ENCODE peak calls at places on chromosome 4, in four cellular contexts. L is K562, I is HepG2, T is SK-N-SH. M is an unnamed sample.

GRCh38 chr4:11397146-11397545 is 31.5 kb downstream of the HS3ST1 start:
- DNase-seq in L (no peak), I (no peak), T (no peak), M (peak; percentile 36)

GRCh38 chr4:128528793-128529553 is 241.4 kb upstream of the PGRMC2 start:
- DNase-seq in L (no peak), I (peak; percentile 58), T (no peak), M (peak; percentile 68)

GRCh38 chr4:147160908-147161513 is 215.3 kb upstream of the TTC29 start:
- DNase-seq in L (peak; percentile 52), I (peak; percentile 24), T (peak; percentile 77), M (peak; percentile 36)

GRCh38 chr4:75141162-75141561 is 208.2 kb downstream of the PARM1 start:
- DNase-seq in L (no peak), I (no peak), T (no peak), M (no peak)

GRCh38 chr4:35652197-35652596 is 592.1 kb downstream of the ARAP2 start:
- DNase-seq in L (no peak), I (no peak), T (no peak), M (no peak)

GRCh38 chr4:63922146-63922545 is 487.1 kb downstream of the TECRL start:
- DNase-seq in L (no peak), I (no peak), T (peak; percentile 1), M (no peak)

GRCh38 chr4:17605236-17605635 is 9.2 kb upstream of the MED28 start:
- DNase-seq in L (no peak), I (no peak), T (no peak), M (no peak)

GRCh38 chr4:115485402-115485801 is 372.0 kb upstream of the NDST4 start:
- DNase-seq in L (no peak), I (no peak), T (no peak), M (no peak)

GRCh38 chr4:113560579-113560978 is 201.0 kb downstream of the CAMK2D start:
- DNase-seq in L (no peak), I (no peak), T (no peak), M (no peak)

GRCh38 chr4:69092980-69093568 is 3.2 kb upstream of the UGT2B7 start:
- DNase-seq in L (no peak), I (no peak), T (no peak), M (no peak)

GRCh38 chr4:53321151-53321987 is 44.5 kb downstream of the SCFD2 start:
- DNase-seq in L (no peak), I (no peak), T (no peak), M (peak; percentile 26)

GRCh38 chr4:188949608-188950007 is 810.4 kb downstream of the TRIML1 start:
- DNase-seq in L (no peak), I (no peak), T (no peak), M (no peak)

GRCh38 chr4:129972257-129972656 is 876.3 kb downstream of the C4orf33 start:
- DNase-seq in L (no peak), I (no peak), T (no peak), M (peak; percentile 3)

GRCh38 chr4:8747467-8747841 is 124.2 kb downstream of the HMX1 start:
- DNase-seq in L (no peak), I (no peak), T (no peak), M (no peak)

GRCh38 chr4:124202106-124202505 is 510.4 kb downstream of the ANKRD50 start:
- DNase-seq in L (no peak), I (no peak), T (no peak), M (no peak)

GRCh38 chr4:10061650-10062415 is 40.5 kb upstream of the SLC2A9 start:
- DNase-seq in L (no peak), I (no peak), T (no peak), M (no peak)

GRCh38 chr4:158322119-158322518 is 111.8 kb downstream of the TMEM144 start:
- DNase-seq in L (no peak), I (no peak), T (peak; percentile 46), M (no peak)

GRCh38 chr4:39713691-39714090 is 15.8 kb downstream of the UBE2K start:
- DNase-seq in L (no peak), I (no peak), T (peak; percentile 18), M (no peak)

DNA sequence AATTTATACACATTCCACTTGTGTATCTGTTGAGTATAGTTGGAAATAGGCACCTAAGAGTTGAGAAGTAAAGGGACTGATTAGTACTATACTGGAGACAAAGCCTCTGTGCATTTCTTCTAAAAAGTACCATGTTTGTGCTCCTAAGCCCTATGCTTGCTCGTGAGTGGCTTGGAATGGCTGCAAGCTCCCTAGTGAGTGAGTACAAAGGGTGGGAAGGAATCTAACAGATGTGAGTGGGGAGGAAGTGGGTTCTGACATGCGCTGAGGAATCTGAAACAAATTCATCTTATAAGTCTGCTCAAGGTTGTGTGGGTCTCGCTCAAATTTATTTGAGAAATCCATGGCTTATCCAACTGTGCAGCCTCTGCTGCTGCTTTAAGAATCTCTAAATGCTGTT is 13.3 kb downstream of the SPCS3 start:
- DNase-seq in L (no peak), I (no peak), T (no peak), M (no peak)
- H3K79me2 ChIP-seq in L (peaks cover 12% of the 10 kb centered on the region), I (no peaks in the 10 kb centered on the region), T (peaks cover 46% of the 10 kb centered on the region), M (peaks cover 21% of the 10 kb centered on the region)

DNA sequence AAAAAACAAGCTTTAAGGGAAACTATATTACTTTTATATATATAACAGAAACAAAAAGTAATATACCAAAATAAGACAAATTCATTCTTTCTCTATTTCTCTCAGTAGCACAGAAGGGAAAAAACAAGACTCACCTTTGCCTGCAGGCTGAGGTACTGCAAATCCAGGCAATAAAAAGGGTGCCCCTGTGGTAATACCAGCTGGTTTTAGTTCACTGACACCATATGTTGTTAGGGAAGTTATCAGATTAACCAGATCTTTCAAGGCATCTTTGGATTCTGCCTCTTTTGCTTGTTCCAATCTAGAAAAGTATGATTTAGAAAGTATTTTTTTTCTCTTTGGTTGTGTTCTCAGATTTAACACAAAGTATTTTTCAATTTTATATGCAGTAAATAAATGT is 139.8 kb downstream of the WDFY3 start:
- DNase-seq in L (no peak), I (no peak), T (peak; percentile 17), M (no peak)
- TF ChIP-seq ELF1 in L (no peak), I (no peak), T (no peak), M (no peak)

GRCh38 chr4:24547979-24548378 is 36.4 kb downstream of the DHX15 start:
- DNase-seq in L (no peak), I (no peak), T (no peak), M (no peak)

DNA sequence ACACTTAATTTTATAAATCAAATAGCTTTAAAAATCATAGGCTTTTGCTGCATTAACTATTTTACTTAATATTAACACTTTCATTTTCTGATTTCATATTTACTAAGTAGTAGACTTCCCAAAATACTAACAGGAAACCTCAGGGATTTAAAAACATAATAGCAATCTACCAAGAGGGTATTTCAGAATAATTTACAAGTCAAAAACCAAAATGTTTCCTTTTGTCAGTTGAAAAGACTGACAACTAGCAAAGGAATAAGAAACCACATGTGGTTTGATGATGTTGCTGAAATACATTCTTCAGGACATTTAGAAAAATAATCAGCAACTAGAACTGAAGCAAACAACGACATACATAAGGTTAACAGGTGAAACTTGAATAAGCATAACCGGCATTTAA is 40.1 kb downstream of the DHX15 start:
- DNase-seq in L (no peak), I (no peak), T (no peak), M (no peak)
- H3K79me2 ChIP-seq in L (peaks cover 98% of the 10 kb centered on the region), I (peaks cover 49% of the 10 kb centered on the region), T (peaks cover 97% of the 10 kb centered on the region), M (peaks cover 99% of the 10 kb centered on the region)

DNA sequence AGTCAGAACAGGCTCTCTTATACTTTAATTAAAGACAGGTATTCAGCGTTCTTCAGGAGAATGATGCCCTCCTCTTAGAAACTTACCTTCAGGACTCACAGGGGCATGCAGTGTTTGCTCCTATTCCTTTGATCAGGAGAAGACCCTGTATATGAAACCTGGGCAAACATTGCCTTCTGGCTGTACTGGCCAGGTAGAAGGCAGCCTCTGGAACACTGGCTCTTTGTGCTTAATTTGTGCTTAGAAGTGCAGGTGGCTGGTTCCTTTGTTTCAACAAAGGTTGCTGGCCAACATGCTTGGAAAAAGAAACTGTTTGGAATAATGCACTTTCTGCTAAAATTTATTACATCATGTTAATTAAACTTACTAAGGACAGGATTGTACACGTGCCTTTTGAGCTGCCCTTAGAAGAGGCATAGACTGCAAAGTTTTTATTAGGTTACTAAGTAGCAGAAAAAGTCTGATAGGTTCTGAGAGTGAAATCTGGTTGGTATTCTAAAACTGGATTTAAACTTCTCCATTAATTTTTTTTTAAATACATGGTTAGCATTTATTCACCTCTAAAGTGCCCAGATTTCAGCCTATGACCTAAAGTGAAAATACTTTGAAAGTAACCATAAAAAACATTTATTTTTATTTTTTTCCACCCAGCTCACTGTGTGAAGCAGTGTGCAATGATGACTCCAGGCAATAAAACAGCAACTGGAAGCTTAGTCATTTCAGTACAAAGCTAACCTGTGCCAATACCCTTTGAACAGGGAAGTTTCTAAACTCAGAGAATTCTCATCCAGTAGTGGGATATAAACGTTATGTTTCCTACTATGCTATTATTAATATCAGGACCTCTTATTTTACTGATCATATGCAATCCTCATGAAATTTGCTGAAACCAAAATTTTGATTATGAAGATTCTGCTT is 11.3 kb downstream of the RASSF6 start:
- DNase-seq in L (no peak), I (peak; percentile 81), T (no peak), M (no peak)
- TF ChIP-seq ELF1 in L (no peak), I (no peak), T (no peak), M (no peak)

GRCh38 chr4:76974150-76974549 is 24.6 kb downstream of the SEPTIN11 start:
- DNase-seq in L (no peak), I (no peak), T (no peak), M (no peak)
- H3K79me2 ChIP-seq in L (peaks cover 40% of the 10 kb centered on the region), I (peaks cover 4% of the 10 kb centered on the region), T (peaks cover 99% of the 10 kb centered on the region), M (peaks cover 65% of the 10 kb centered on the region)